ENCODE peak calls at places on chromosomes 4 and X, in eight cellular contexts. V is HCT116, J is HepG2, X is GM12878, L is K562, K is endothelial cell of umbilical vein, T is A549, H is H1. Y is an unnamed sample.
A peak's percentile ranks its signal among the peaks of the same experiment; 100 is the strongest.

GRCh38 chr4:80454040-80454439 is 118.5 kb downstream of the CFAP299 start:
- DNase-seq in X (no peak), T (no peak), V (peak; percentile 2), K (no peak), H (no peak), J (no peak), L (no peak), Y (no peak)

GRCh38 chr4:121594796-121595526 is 101.8 kb downstream of the ANXA5 start:
- DNase-seq in H (no peak), X (no peak), L (no peak), J (no peak), T (peak; percentile 2), V (no peak), K (peak; percentile 91), Y (no peak)

GRCh38 chr4:99485212-99485611 is 25.6 kb upstream of the C4orf17 start:
- DNase-seq in T (no peak), J (no peak), X (no peak), K (no peak), L (no peak), H (no peak), V (no peak), Y (no peak)

GRCh38 chrX:24014388-24015018 is 12.5 kb downstream of the KLHL15 start:
- DNase-seq in J (no peak), L (no peak), H (no peak), K (no peak), T (no peak), X (peak; percentile 45), V (no peak), Y (no peak)

GRCh38 chr4:174100910-174101309 is 182.6 kb downstream of the FBXO8 start:
- DNase-seq in V (no peak), L (no peak), X (no peak), K (no peak), J (no peak), T (no peak), H (no peak), Y (no peak)

GRCh38 chr4:54586343-54586953 is 71.3 kb upstream of the KIT start:
- DNase-seq in X (no peak), J (no peak), T (peak; percentile 4), L (no peak), V (no peak), H (no peak), K (no peak), Y (no peak)

GRCh38 chrX:155900765-155901164 is 19.6 kb downstream of the VAMP7 start:
- DNase-seq in K (no peak), T (no peak), X (no peak), J (peak; percentile 3), H (no peak), L (no peak), V (no peak), Y (no peak)

GRCh38 chr4:130073145-130073790 is 977.3 kb downstream of the C4orf33 start:
- DNase-seq in L (no peak), J (peak; percentile 8), T (no peak), V (no peak), X (no peak), K (no peak), H (no peak), Y (no peak)

GRCh38 chrX:107272431-107272921 is 66.1 kb downstream of the DNAAF6 start:
- DNase-seq in K (no peak), V (no peak), J (no peak), H (no peak), X (no peak), L (no peak), T (peak; percentile 64), Y (no peak)

GRCh38 chrX:141468940-141469339 is 115.6 kb downstream of the SPANXA1 start:
- DNase-seq in V (no peak), J (no peak), L (no peak), X (no peak), H (no peak), K (peak; percentile 73), T (peak; percentile 54), Y (no peak)

GRCh38 chrX:40170830-40171512 is 73.2 kb upstream of the BCOR start:
- DNase-seq in L (no peak), T (no peak), K (no peak), J (no peak), V (no peak), H (no peak), X (no peak), Y (peak; percentile 85)

GRCh38 chr4:95857761-95858160 is 17.9 kb downstream of the PDHA2 start:
- DNase-seq in L (no peak), J (no peak), T (no peak), X (no peak), H (no peak), V (no peak), K (no peak), Y (no peak)

GRCh38 chrX:70219938-70220764 is 14.3 kb upstream of the AWAT1 start:
- DNase-seq in X (no peak), K (peak; percentile 47), H (no peak), T (peak; percentile 95), L (peak; percentile 32), J (peak; percentile 80), V (peak; percentile 50), Y (no peak)

GRCh38 chr4:97367878-97368277 is 775.4 kb downstream of the STPG2 start:
- DNase-seq in L (no peak), J (no peak), X (no peak), T (peak; percentile 47), K (peak; percentile 32), V (peak; percentile 83), H (no peak), Y (no peak)

GRCh38 chrX:10949541-10949940 is 161.6 kb upstream of the HCCS start:
- DNase-seq in H (no peak), J (no peak), X (no peak), T (no peak), V (no peak), K (no peak), L (no peak), Y (no peak)

GRCh38 chr4:70583952-70584834 is 7.9 kb upstream of the AMBN start:
- DNase-seq in J (peak; percentile 55), V (peak; percentile 94), H (no peak), T (peak; percentile 0), K (no peak), L (no peak), X (no peak), Y (no peak)

GRCh38 chr4:1291091-1291490 is 1.4 kb downstream of the MAEA start:
- DNase-seq in V (no peak), L (no peak), H (no peak), J (no peak), K (no peak), X (no peak), T (no peak), Y (no peak)

GRCh38 chr4:173057442-173057841 is 111.2 kb upstream of the GALNT7 start:
- DNase-seq in L (no peak), X (no peak), J (no peak), K (peak; percentile 55), H (no peak), V (no peak), T (no peak), Y (no peak)

GRCh38 chr4:79014230-79014629 is 75.0 kb upstream of the PAQR3 start:
- DNase-seq in X (no peak), K (no peak), H (no peak), T (no peak), V (no peak), L (no peak), J (no peak), Y (no peak)

GRCh38 chrX:149372861-149373260 is 132.2 kb downstream of the IDS start:
- DNase-seq in T (no peak), J (no peak), H (no peak), L (no peak), K (no peak), X (no peak), V (no peak), Y (no peak)

GRCh38 chr4:182141623-182142022 is 101.6 kb upstream of the TENM3 start:
- DNase-seq in X (no peak), H (no peak), V (no peak), T (no peak), J (no peak), K (no peak), L (no peak), Y (no peak)
- TF ChIP-seq MAX in X (no peak), H (no peak), V (no peak), T (no peak), J (no peak), K (no peak), L (no peak), Y (no peak)

GRCh38 chrX:46545111-46546005 is at the start of gene ZNF674:
- DNase-seq in H (peak; percentile 59), T (peak; percentile 94), X (peak; percentile 75), L (peak; percentile 89), V (peak; percentile 84), J (peak; percentile 84), K (peak; percentile 91), Y (peak; percentile 92)
- TF ChIP-seq CTCF in H (peak; percentile 29), T (no peak), X (peak; percentile 50), L (peak; percentile 53), V (peak; percentile 21), J (peak; percentile 83), K (peak; percentile 13), Y (peak; percentile 22)

DNA sequence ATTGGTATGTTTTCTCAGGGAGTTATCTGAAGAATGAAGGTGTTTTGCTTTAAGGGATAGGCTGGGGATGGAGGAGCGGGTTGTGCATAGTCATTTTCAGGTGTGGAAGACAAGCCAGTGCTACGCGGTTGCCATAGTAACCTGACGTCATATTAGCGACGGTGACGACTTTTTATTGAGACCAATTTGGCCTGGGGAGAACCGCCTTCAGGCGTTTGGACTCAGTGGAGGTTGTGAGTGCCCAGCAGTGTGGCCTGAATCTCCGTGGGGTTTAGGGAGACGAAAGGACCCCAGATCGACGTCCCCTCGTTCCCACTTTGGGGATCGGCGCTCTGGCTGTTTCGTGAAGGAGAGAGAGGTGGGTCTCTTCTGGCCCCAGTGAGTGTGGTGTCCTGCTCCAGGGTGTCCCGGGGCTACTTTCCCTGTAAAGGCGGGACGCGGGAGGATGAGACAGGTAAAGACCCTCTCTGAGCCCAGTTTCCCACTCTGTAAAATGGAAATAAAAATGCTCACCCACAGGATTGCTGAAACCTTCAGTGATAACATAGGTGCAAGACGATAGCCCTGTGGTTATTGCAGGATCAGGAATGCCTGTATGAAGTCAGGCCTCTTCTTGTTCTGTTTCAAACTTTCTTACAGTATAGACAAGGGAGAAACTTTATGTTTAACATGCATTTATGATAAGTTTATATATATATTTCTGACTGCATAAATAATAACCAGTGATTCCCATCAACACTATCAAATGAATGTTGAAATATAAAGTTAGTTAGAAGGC is 48.6 kb downstream of the GPRASP3 start:
- DNase-seq in T (peak; percentile 94), V (peak; percentile 89), K (peak; percentile 88), J (peak; percentile 84), L (peak; percentile 85), X (peak; percentile 64), H (peak; percentile 34), Y (peak; percentile 83)
- TF ChIP-seq POLR2A in T (peak; percentile 52), V (no peak), K (no peak), J (peak; percentile 70), L (peak; percentile 86), X (peak; percentile 75), H (peak; percentile 86), Y (peak; percentile 62)

DNA sequence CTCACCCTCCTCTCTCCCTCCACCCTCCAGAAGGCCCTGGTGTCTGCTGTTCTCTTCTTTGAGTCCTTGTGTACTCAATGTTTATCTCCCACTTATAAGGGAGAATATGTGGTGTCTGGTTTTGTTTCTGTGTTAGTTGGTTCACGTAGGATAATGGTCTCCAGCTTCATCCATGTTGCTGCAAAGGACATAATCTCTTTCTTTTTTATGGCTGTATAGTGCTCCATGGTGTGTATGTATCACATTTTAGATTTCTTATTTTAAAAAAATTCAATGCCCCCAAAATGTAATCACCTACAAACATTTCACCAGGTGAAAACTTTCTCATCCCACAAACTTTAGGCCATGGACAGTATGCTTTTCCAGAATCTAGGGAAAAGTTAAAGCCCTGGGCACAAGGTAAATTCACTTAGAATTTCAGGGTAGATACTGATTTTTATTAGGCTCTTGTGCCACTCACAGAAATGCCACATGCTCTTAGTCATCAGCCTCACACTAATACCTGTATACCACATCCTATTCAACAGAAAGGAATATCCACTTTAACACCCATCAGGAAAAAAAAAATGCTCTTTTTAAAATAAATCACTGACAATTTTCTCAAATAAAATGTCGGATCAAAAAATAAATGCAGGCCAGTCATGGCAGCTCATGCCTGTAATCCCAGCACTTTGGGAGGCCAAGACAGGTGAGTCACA is 104.8 kb upstream of the ENPP6 start:
- DNase-seq in X (no peak), K (no peak), T (no peak), J (no peak), L (no peak), H (no peak), V (no peak), Y (no peak)
- TF ChIP-seq MAX in X (no peak), K (no peak), T (no peak), J (no peak), L (no peak), H (no peak), V (no peak), Y (no peak)